ENCODE peak calls at places on chromosomes 16 and 17, in ten cellular contexts. V, H, U, R, Q, W, B, N, Y and L are unnamed samples.

GRCh38 chr17:81230043-81230820 is 7.5 kb upstream of the CEP131 start:
- DNase-seq in V (peak; percentile 79), H (no peak), U (no peak), R (no peak), Q (no peak), W (no peak), B (no peak), N (peak; percentile 54), Y (no peak), L (no peak)

GRCh38 chr17:49051269-49051668 is 54.1 kb downstream of the IGF2BP1 start:
- DNase-seq in V (no peak), H (no peak), U (no peak), R (no peak), Q (no peak), W (no peak), B (no peak), N (no peak), Y (no peak), L (no peak)

GRCh38 chr17:45851464-45851863 is 6.8 kb downstream of the SPPL2C start:
- DNase-seq in V (no peak), H (no peak), U (no peak), R (no peak), Q (no peak), W (no peak), B (no peak), N (no peak), Y (no peak), L (no peak)

GRCh38 chr17:78534492-78535284 is 42.5 kb downstream of the DNAH17 start:
- DNase-seq in V (no peak), H (no peak), U (no peak), R (no peak), Q (no peak), W (no peak), B (no peak), N (no peak), Y (no peak), L (no peak)

GRCh38 chr17:2195729-2196128 is 107.9 kb downstream of the SMG6 start:
- DNase-seq in V (no peak), H (no peak), U (no peak), R (no peak), Q (no peak), W (peak; percentile 34), B (no peak), N (no peak), Y (no peak), L (no peak)

GRCh38 chr16:12436201-12436657 is 367.5 kb downstream of the CPPED1 start:
- DNase-seq in V (no peak), H (no peak), U (no peak), R (no peak), Q (no peak), W (no peak), B (no peak), N (no peak), Y (no peak), L (peak; percentile 15)

GRCh38 chr17:33015716-33016346 is 24.2 kb downstream of the SPACA3 start:
- DNase-seq in V (no peak), H (no peak), U (no peak), R (no peak), Q (no peak), W (no peak), B (no peak), N (no peak), Y (no peak), L (no peak)

GRCh38 chr17:77281024-77281903 is 140.5 kb downstream of the SEC14L1 start:
- DNase-seq in V (peak; percentile 93), H (no peak), U (peak; percentile 39), R (peak; percentile 40), Q (peak; percentile 58), W (peak; percentile 54), B (peak; percentile 54), N (peak; percentile 72), Y (no peak), L (peak; percentile 43)

GRCh38 chr17:8798176-8799000 is 777 bp downstream of the MFSD6L start:
- DNase-seq in V (no peak), H (no peak), U (no peak), R (no peak), Q (no peak), W (no peak), B (no peak), N (no peak), Y (no peak), L (no peak)

GRCh38 chr17:8797621-8798175 is 1.5 kb downstream of the MFSD6L start:
- DNase-seq in V (no peak), H (no peak), U (no peak), R (no peak), Q (no peak), W (no peak), B (no peak), N (no peak), Y (no peak), L (no peak)

GRCh38 chr17:8800656-8801055 is 1.5 kb upstream of the MFSD6L start:
- DNase-seq in V (no peak), H (no peak), U (no peak), R (no peak), Q (no peak), W (no peak), B (no peak), N (no peak), Y (no peak), L (no peak)

GRCh38 chr17:8799851-8800212 is 667 bp upstream of the MFSD6L start:
- DNase-seq in V (no peak), H (no peak), U (peak; percentile 42), R (no peak), Q (no peak), W (no peak), B (no peak), N (no peak), Y (no peak), L (no peak)

DNA sequence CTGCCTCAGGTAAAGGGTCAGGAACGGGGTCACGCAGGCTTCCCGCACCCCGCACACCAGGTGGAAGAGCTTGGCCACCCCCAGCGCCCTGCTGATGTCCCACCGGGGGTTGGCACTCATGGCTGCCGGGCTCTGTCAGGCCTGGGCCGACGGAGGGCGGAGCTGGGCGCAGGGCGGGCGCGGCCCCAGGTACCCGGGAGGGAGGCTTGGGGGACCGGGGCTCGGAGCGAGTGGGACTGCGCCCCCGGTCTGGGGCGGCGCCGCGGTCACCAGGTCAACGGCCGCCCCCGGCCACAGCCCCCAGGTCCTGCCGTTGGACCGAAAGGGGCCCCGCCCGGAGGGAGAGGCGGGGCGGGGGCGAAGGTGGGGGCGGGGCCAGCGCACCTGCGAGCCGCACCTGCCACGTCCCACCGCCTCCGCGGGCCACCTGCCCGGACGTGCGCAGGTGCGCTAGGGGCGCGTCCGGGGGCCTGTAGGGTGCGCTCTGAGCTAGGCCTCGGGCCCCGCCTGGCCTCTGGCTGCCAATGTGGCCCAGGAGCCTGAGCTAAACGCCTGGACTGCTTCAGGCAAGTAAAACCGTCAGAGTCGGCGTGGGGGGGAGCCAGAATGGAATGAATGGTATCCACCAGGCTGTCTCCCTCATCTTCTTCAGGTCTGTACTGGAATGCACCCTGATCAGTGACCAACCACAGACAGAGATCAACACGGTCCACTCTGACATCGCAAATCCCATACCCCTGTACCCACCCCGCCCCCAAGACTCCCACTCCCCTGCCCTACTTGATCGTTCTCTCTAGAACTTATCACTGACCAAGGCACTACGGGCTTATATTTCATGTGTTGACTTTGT is at the start of gene MFSD6L:
- DNase-seq in V (no peak), H (no peak), U (no peak), R (no peak), Q (peak; percentile 45), W (no peak), B (no peak), N (no peak), Y (peak; percentile 36), L (no peak)
- TF ChIP-seq CTCF in V (no peak), H (no peak), U (no peak), R (no peak), Q (no peak), W (no peak), B (no peak), N (no peak), Y (no peak), L (no peak)

GRCh38 chr17:83196088-83196765 is 116.8 kb downstream of the METRNL start:
- DNase-seq in V (no peak), H (peak; percentile 92), U (no peak), R (peak; percentile 87), Q (peak; percentile 55), W (peak; percentile 60), B (no peak), N (peak; percentile 57), Y (peak; percentile 66), L (no peak)

GRCh38 chr17:83194761-83195329 is 115.4 kb downstream of the METRNL start:
- DNase-seq in V (no peak), H (peak; percentile 52), U (peak; percentile 18), R (peak; percentile 66), Q (no peak), W (peak; percentile 46), B (no peak), N (peak; percentile 57), Y (peak; percentile 55), L (no peak)

GRCh38 chr17:83196973-83197880 is 117.8 kb downstream of the METRNL start:
- DNase-seq in V (no peak), H (peak; percentile 84), U (no peak), R (peak; percentile 65), Q (no peak), W (peak; percentile 86), B (no peak), N (peak; percentile 52), Y (no peak), L (no peak)

GRCh38 chr17:83194189-83194565 is 114.8 kb downstream of the METRNL start:
- DNase-seq in V (no peak), H (no peak), U (no peak), R (no peak), Q (no peak), W (no peak), B (no peak), N (peak; percentile 47), Y (no peak), L (no peak)

DNA sequence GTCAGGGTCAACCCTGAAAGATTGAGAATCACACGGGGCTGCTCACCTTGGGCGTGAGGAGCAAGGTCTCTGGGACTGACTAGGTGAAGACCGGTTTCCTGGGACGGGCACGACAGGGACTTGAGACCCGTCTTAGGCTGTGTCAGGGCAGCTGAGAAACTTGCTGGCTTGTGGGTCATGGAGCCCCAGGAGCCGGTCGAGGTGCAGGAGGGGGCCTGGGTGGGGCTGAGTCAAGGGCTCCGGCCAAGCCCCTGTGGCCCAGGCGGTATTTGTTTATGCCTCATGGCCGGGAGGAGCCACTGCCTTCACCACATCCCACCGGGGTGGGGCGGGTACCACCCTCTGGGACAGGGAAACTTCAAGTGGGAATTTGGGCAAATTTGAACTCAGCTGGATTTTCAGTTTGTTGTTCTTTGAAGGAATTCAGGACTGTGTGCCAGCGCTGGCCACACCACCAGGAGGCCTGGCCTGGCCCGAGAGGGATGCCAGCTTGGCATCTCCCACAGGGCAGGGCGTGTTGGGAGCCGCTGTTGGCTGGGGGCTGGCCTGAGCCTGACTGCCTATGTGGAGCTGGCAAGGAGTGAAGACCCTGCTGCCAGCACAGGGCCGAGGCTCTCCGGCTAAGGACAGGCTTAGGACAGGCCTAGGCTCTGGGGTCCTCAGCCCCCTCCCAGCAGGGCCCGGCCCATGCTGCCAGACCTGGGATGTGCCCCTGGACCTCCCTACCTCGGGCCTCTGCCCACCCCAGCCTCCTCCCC is 116.1 kb downstream of the METRNL start:
- DNase-seq in V (no peak), H (peak; percentile 73), U (peak; percentile 65), R (peak; percentile 76), Q (peak; percentile 34), W (peak; percentile 73), B (no peak), N (peak; percentile 78), Y (no peak), L (no peak)
- TF ChIP-seq CTCF in V (no peak), H (no peak), U (no peak), R (peak; percentile 16), Q (no peak), W (peak; percentile 9), B (no peak), N (no peak), Y (peak; percentile 23), L (no peak)

DNA sequence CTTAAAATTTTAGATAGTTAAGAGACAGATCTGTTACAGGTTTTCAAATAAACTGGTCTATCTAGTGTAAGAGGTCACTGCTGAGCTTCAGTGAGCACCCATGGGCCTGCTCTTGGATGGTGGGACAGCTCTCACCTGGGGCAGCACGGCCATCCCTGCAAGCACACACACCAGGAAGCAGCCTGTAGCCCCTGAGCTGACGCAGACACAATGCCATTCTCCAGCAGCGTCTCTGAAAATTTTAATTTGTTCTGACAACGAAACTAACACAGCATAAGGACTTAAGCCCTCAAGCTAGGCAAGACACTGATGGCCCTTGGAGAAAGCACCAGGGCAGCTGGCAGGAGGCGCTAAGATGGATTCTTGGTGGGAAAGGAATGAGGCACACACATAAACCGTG is 2.7 kb upstream of the LIMD2 start:
- DNase-seq in V (no peak), H (no peak), U (no peak), R (no peak), Q (no peak), W (no peak), B (peak; percentile 27), N (no peak), Y (no peak), L (no peak)
- TF ChIP-seq CTCF in V (no peak), H (no peak), U (no peak), R (no peak), Q (no peak), W (no peak), B (no peak), N (no peak), Y (no peak), L (no peak)

GRCh38 chr16:296806-297510 is 14.0 kb downstream of the PDIA2 start:
- DNase-seq in V (no peak), H (no peak), U (no peak), R (no peak), Q (no peak), W (no peak), B (no peak), N (no peak), Y (no peak), L (no peak)

GRCh38 chr16:297832-298231 is 14.9 kb downstream of the PDIA2 start:
- DNase-seq in V (no peak), H (no peak), U (no peak), R (no peak), Q (no peak), W (no peak), B (no peak), N (no peak), Y (no peak), L (no peak)

GRCh38 chr16:293043-293775 is 10.2 kb downstream of the PDIA2 start:
- DNase-seq in V (no peak), H (no peak), U (no peak), R (no peak), Q (no peak), W (no peak), B (no peak), N (no peak), Y (no peak), L (no peak)

GRCh38 chr16:291539-291938 is 8.6 kb downstream of the PDIA2 start:
- DNase-seq in V (no peak), H (no peak), U (no peak), R (no peak), Q (no peak), W (no peak), B (no peak), N (no peak), Y (no peak), L (no peak)

GRCh38 chr16:296276-296675 is 13.3 kb downstream of the PDIA2 start:
- DNase-seq in V (no peak), H (no peak), U (no peak), R (no peak), Q (no peak), W (no peak), B (no peak), N (no peak), Y (no peak), L (no peak)
- TF ChIP-seq CTCF in V (no peak), H (no peak), U (no peak), R (no peak), Q (no peak), W (no peak), B (no peak), N (no peak), Y (no peak), L (no peak)